ENCODE peak calls at places on chromosomes 1 and 21, in five cellular contexts. L is endothelial cell of umbilical vein, P is H9, U is colonic mucosa, J is upper lobe of left lung. W is an unnamed sample.
A peak's percentile ranks its signal among the peaks of the same experiment; 100 is the strongest.

GRCh38 chr21:33369586-33369985 is 33.6 kb upstream of the IFNGR2 start:
- DNase-seq in U (no peak), L (no peak), P (no peak), J (no peak), W (no peak)

GRCh38 chr1:172670791-172671190 is 11.9 kb downstream of the FASLG start:
- DNase-seq in L (no peak), U (no peak), J (no peak), P (no peak), W (no peak)

GRCh38 chr1:172255223-172255560 is 165.3 kb upstream of the C1orf105 start:
- DNase-seq in J (no peak), U (no peak), L (no peak), P (no peak), W (no peak)

GRCh38 chr1:42168798-42169197 is 4.3 kb upstream of the GUCA2A start:
- DNase-seq in J (no peak), P (no peak), L (no peak), U (no peak), W (no peak)

GRCh38 chr1:4684142-4684541 is 29.7 kb downstream of the AJAP1 start:
- DNase-seq in L (no peak), J (no peak), U (no peak), P (no peak), W (no peak)

GRCh38 chr1:2583871-2584341 is 2.7 kb upstream of the PRXL2B start:
- DNase-seq in L (no peak), J (peak; percentile 79), P (peak; percentile 64), U (peak; percentile 57), W (no peak)

GRCh38 chr1:233238884-233239432 is 56.6 kb downstream of the PCNX2 start:
- DNase-seq in L (peak; percentile 12), U (no peak), J (no peak), P (no peak), W (no peak)

GRCh38 chr1:4109626-4109940 is 209.5 kb upstream of the C1orf174 start:
- DNase-seq in P (no peak), J (no peak), L (no peak), U (no peak), W (no peak)

GRCh38 chr1:230394134-230394533 is 32.0 kb downstream of the PGBD5 start:
- DNase-seq in U (no peak), J (no peak), L (no peak), P (peak; percentile 52), W (no peak)

GRCh38 chr1:61077676-61078521 is 4.5 kb upstream of the NFIA start:
- DNase-seq in L (peak; percentile 100), P (peak; percentile 89), U (peak; percentile 96), J (peak; percentile 96), W (peak; percentile 94)

GRCh38 chr1:230679854-230680253 is 34.1 kb downstream of the AGT start:
- DNase-seq in L (no peak), U (no peak), P (no peak), J (no peak), W (no peak)

GRCh38 chr1:147072371-147073061 is 99.8 kb downstream of the PRKAB2 start:
- DNase-seq in J (no peak), U (no peak), P (peak; percentile 61), L (no peak), W (no peak)
- H3K27me3 ChIP-seq in J (peaks cover 6% of the 10 kb centered on the region), U (peaks cover 24% of the 10 kb centered on the region), P (peaks cover 40% of the 10 kb centered on the region), L (peaks cover 47% of the 10 kb centered on the region), W (no peaks in the 10 kb centered on the region)

DNA sequence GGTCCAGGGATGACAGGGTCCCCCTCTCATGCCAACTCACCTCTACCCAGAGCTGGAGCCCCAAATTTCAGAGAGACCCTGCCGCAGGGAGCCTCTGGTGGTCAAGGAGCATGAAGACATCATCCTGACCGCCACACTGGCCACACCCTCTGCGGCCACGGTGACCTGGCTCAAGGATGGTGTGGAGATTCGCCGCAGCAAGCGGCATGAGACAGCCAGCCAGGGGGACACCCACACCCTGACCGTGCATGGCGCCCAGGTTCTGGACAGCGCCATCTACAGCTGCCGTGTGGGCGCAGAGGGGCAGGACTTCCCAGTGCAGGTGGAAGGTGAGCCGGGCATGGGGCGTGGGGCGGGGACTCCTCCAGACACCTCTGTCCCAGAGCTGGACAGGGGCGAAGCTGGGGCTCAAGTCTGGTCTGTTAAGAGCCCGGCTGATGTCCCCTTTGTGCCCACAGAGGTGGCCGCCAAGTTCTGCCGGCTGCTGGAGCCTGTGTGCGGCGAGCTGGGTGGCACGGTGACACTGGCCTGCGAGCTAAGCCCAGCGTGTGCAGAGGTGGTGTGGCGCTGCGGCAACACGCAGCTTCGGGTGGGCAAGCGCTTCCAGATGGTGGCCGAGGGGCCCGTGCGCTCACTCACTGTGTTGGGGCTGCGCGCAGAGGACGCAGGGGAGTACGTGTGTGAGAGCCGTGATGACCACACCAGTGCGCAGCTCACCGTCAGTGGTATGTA is 66.0 kb downstream of the OBSCN start:
- DNase-seq in J (no peak), U (no peak), P (peak; percentile 42), L (no peak), W (peak; percentile 77)
- TF ChIP-seq CTCF in J (no peak), U (no peak), P (no peak), L (no peak), W (no peak)

GRCh38 chr1:38690790-38691189 is 168.8 kb downstream of the RRAGC start:
- DNase-seq in L (no peak), P (no peak), U (no peak), J (no peak), W (no peak)
- H3K27me3 ChIP-seq in L (no peaks in the 10 kb centered on the region), P (no peaks in the 10 kb centered on the region), U (no peaks in the 10 kb centered on the region), J (no peaks in the 10 kb centered on the region), W (no peaks in the 10 kb centered on the region)

DNA sequence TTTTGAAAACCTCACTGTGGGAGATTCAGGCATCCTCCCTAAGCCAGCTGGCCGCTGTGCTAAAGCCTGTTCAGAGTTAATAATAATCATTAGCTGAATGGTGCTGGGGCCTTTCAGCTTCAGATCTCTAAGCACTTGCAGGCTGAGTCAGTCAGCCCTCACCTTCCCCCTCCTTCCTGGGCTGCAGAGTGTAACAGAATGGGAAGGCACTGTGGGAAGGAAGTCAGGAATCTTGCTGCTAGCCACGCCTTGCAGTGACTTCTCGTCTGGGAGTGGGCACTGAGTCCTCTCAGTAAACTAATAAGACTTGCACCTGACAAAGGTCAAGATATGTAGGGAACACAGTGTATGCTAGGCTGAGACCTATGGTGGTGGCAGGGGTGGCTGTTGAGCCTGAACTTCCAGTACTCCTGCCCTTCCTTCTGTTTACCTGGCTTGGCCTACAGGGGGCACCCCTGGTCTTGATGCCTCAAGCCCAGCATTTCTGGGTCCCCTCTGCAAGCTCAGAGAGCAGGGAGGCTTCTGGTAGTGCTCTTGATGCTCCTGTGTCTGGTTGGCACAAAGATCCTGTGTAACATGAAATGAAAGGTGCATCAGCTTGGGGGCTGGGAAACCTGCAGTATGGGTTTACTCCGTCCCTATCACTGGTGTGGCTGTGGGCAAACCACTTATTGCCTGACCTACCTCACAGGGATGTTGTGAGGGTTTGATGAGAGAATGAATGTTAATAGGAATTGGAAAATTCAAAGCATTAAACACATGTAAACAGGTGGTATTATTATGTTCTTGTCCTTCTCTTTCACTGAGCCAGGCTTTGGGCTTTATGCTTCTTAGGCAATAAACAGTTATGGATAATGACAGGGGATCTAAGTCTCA is 6.0 kb downstream of the CYB561D1 start:
- DNase-seq in J (peak; percentile 75), L (peak; percentile 28), U (peak; percentile 78), P (peak; percentile 80), W (no peak)
- TF ChIP-seq CTCF in J (peak; percentile 24), L (peak; percentile 60), U (peak; percentile 28), P (peak; percentile 78), W (no peak)

DNA sequence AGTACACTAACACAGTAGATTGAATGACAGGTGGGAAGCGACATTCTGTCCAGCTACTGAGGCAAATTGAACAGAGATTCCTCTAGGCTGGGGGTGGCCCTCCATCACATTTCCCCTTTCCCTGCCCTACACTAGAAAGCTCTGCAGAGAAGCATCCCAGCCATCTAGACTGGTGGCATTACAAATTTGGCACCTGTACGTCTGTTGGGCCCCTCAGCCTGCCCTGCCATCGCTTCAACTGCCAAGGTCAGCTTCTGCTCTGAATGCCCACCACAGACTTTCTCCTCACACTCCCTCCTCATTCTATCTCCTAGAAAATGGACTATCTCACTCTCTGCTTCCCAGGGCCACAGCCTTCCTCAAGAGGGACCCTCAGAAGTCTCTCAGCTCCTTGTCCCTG is 16.7 kb downstream of the TRABD2B start:
- DNase-seq in L (no peak), U (no peak), J (no peak), P (no peak), W (no peak)
- H3K27me3 ChIP-seq in L (peaks cover 3% of the 10 kb centered on the region), U (no peaks in the 10 kb centered on the region), J (no peaks in the 10 kb centered on the region), P (no peaks in the 10 kb centered on the region), W (no peaks in the 10 kb centered on the region)

GRCh38 chr1:203835476-203835875 is 25.9 kb upstream of the SNRPE start:
- DNase-seq in P (no peak), L (no peak), J (no peak), U (no peak), W (no peak)
- TF ChIP-seq CTCF in P (no peak), L (no peak), J (no peak), U (no peak), W (no peak)

W was measured in vagina.